ENCODE peak calls at places on chromosomes 12 and 14, in eight cellular contexts. S is MG63, T is AG20443, I is HCT116, E is iris pigment epithelial cell, H is small intestine, L is neural crest cell, W is fibroblast of mammary gland. G is an unnamed sample.

GRCh38 chr12:87086118-87086891 is 830.1 kb upstream of the MGAT4C start:
- DNase-seq in I (no peak), L (no peak), S (peak), W (peak), T (no peak), E (peak), H (no peak), G (no peak)

GRCh38 chr14:55583942-55584468 is 4.0 kb downstream of the KTN1 start:
- DNase-seq in E (peak), I (no peak), T (no peak), S (no peak), W (no peak), H (peak), L (no peak), G (no peak)

GRCh38 chr12:12562016-12562483 is 613 bp downstream of the DUSP16 start:
- DNase-seq in H (no peak), W (no peak), I (no peak), S (peak), E (peak), L (peak), T (peak), G (no peak)

GRCh38 chr12:79127268-79127895 is 262.8 kb downstream of the SYT1 start:
- DNase-seq in E (peak), W (peak), I (no peak), L (no peak), T (peak), H (no peak), S (no peak), G (no peak)

GRCh38 chr12:26798013-26798412 is 35.0 kb downstream of the ITPR2 start:
- DNase-seq in I (no peak), T (peak), W (peak), E (peak), L (no peak), H (no peak), S (no peak), G (no peak)

GRCh38 chr14:70755655-70756054 is 53.7 kb downstream of the MAP3K9 start:
- DNase-seq in S (no peak), H (no peak), L (no peak), W (no peak), T (no peak), E (peak), I (no peak), G (no peak)

GRCh38 chr14:37150414-37150813 is 22.0 kb downstream of the SLC25A21 start:
- DNase-seq in E (peak), T (peak), L (no peak), W (peak), I (no peak), S (no peak), H (peak), G (no peak)

GRCh38 chr12:59929091-59929490 is 333.3 kb downstream of the SLC16A7 start:
- DNase-seq in T (peak), W (peak), I (no peak), E (peak), L (no peak), S (peak), H (no peak), G (peak)

GRCh38 chr14:68599896-68600620 is 192.8 kb downstream of the ZFP36L1 start:
- DNase-seq in W (no peak), H (no peak), L (no peak), T (no peak), E (no peak), S (no peak), I (no peak), G (no peak)

GRCh38 chr12:6533653-6534157 is 612 bp upstream of the GAPDH start:
- DNase-seq in E (peak), H (no peak), T (peak), W (peak), L (peak), S (peak), I (peak), G (peak)

GRCh38 chr14:91281346-91281745 is 36.8 kb upstream of the GPR68 start:
- DNase-seq in W (peak), T (no peak), H (no peak), L (no peak), S (no peak), E (no peak), I (no peak), G (no peak)

GRCh38 chr12:123260081-123260480 is 11.6 kb downstream of the CDK2AP1 start:
- DNase-seq in E (no peak), I (no peak), L (no peak), T (no peak), W (no peak), H (no peak), S (no peak), G (no peak)

G was measured in stomach.